ENCODE peak calls at places on chromosome 11, in eight cellular contexts. One of them, this sample, is unnamed.

GRCh38 chr11:17972987-17973386 is 39.9 kb downstream of the SERGEF start:
- DNase-seq in stimulated activated CD4-positive, alpha-beta T cell treated with anti-CD3 and anti-CD28 coated beads, Interleukin-1b, Interleukin-23, amount 100 ng/mL, for 24 hours: no peak
- DNase-seq in progenitor cell of endocrine pancreas: peak
- DNase-seq in WTC11: peak
- DNase-seq in activated T-cell treated with anti-CD3 and anti-CD28 coated beads for 48 hours: no peak
- DNase-seq in thoracic aorta: no peak
- DNase-seq in activated naive CD4-positive, alpha-beta T cell: no peak
- DNase-seq in non-pigmented ciliary epithelial cell: peak
- DNase-seq in this sample: no peak

GRCh38 chr11:16293204-16293681 is 63.1 kb downstream of the SOX6 start:
- DNase-seq in stimulated activated CD4-positive, alpha-beta T cell treated with anti-CD3 and anti-CD28 coated beads, Interleukin-1b, Interleukin-23, amount 100 ng/mL, for 24 hours: no peak
- DNase-seq in progenitor cell of endocrine pancreas: no peak
- DNase-seq in WTC11: no peak
- DNase-seq in activated T-cell treated with anti-CD3 and anti-CD28 coated beads for 48 hours: no peak
- DNase-seq in thoracic aorta: no peak
- DNase-seq in activated naive CD4-positive, alpha-beta T cell: no peak
- DNase-seq in non-pigmented ciliary epithelial cell: no peak
- DNase-seq in this sample: no peak

GRCh38 chr11:61961570-61962212 is 5.7 kb downstream of the FTH1 start:
- DNase-seq in stimulated activated CD4-positive, alpha-beta T cell treated with anti-CD3 and anti-CD28 coated beads, Interleukin-1b, Interleukin-23, amount 100 ng/mL, for 24 hours: no peak
- DNase-seq in progenitor cell of endocrine pancreas: no peak
- DNase-seq in WTC11: no peak
- DNase-seq in activated T-cell treated with anti-CD3 and anti-CD28 coated beads for 48 hours: no peak
- DNase-seq in thoracic aorta: no peak
- DNase-seq in activated naive CD4-positive, alpha-beta T cell: no peak
- DNase-seq in non-pigmented ciliary epithelial cell: no peak
- DNase-seq in this sample: no peak

GRCh38 chr11:111283945-111284481 is 14.3 kb upstream of the POU2AF3 start:
- DNase-seq in stimulated activated CD4-positive, alpha-beta T cell treated with anti-CD3 and anti-CD28 coated beads, Interleukin-1b, Interleukin-23, amount 100 ng/mL, for 24 hours: no peak
- DNase-seq in progenitor cell of endocrine pancreas: no peak
- DNase-seq in WTC11: no peak
- DNase-seq in activated T-cell treated with anti-CD3 and anti-CD28 coated beads for 48 hours: no peak
- DNase-seq in thoracic aorta: no peak
- DNase-seq in activated naive CD4-positive, alpha-beta T cell: no peak
- DNase-seq in non-pigmented ciliary epithelial cell: peak
- DNase-seq in this sample: no peak

GRCh38 chr11:119991022-119991404 is 146.9 kb downstream of the TRIM29 start:
- DNase-seq in stimulated activated CD4-positive, alpha-beta T cell treated with anti-CD3 and anti-CD28 coated beads, Interleukin-1b, Interleukin-23, amount 100 ng/mL, for 24 hours: no peak
- DNase-seq in progenitor cell of endocrine pancreas: no peak
- DNase-seq in WTC11: no peak
- DNase-seq in activated T-cell treated with anti-CD3 and anti-CD28 coated beads for 48 hours: no peak
- DNase-seq in thoracic aorta: no peak
- DNase-seq in activated naive CD4-positive, alpha-beta T cell: no peak
- DNase-seq in non-pigmented ciliary epithelial cell: no peak
- DNase-seq in this sample: no peak

GRCh38 chr11:80855975-80856524 is 1415.2 kb upstream of the TENM4 start:
- DNase-seq in stimulated activated CD4-positive, alpha-beta T cell treated with anti-CD3 and anti-CD28 coated beads, Interleukin-1b, Interleukin-23, amount 100 ng/mL, for 24 hours: no peak
- DNase-seq in progenitor cell of endocrine pancreas: no peak
- DNase-seq in WTC11: no peak
- DNase-seq in activated T-cell treated with anti-CD3 and anti-CD28 coated beads for 48 hours: no peak
- DNase-seq in thoracic aorta: no peak
- DNase-seq in activated naive CD4-positive, alpha-beta T cell: no peak
- DNase-seq in non-pigmented ciliary epithelial cell: no peak
- DNase-seq in this sample: no peak

GRCh38 chr11:76997512-76997911 is 36.7 kb upstream of the B3GNT6 start:
- DNase-seq in stimulated activated CD4-positive, alpha-beta T cell treated with anti-CD3 and anti-CD28 coated beads, Interleukin-1b, Interleukin-23, amount 100 ng/mL, for 24 hours: no peak
- DNase-seq in progenitor cell of endocrine pancreas: no peak
- DNase-seq in WTC11: no peak
- DNase-seq in activated T-cell treated with anti-CD3 and anti-CD28 coated beads for 48 hours: no peak
- DNase-seq in thoracic aorta: no peak
- DNase-seq in activated naive CD4-positive, alpha-beta T cell: no peak
- DNase-seq in non-pigmented ciliary epithelial cell: no peak
- DNase-seq in this sample: no peak

GRCh38 chr11:96132437-96132836 is 208.5 kb upstream of the MTMR2 start:
- DNase-seq in stimulated activated CD4-positive, alpha-beta T cell treated with anti-CD3 and anti-CD28 coated beads, Interleukin-1b, Interleukin-23, amount 100 ng/mL, for 24 hours: no peak
- DNase-seq in progenitor cell of endocrine pancreas: no peak
- DNase-seq in WTC11: no peak
- DNase-seq in activated T-cell treated with anti-CD3 and anti-CD28 coated beads for 48 hours: no peak
- DNase-seq in thoracic aorta: no peak
- DNase-seq in activated naive CD4-positive, alpha-beta T cell: no peak
- DNase-seq in non-pigmented ciliary epithelial cell: no peak
- DNase-seq in this sample: no peak

GRCh38 chr11:69881467-69882269 is 62.5 kb upstream of the FGF3 start:
- DNase-seq in stimulated activated CD4-positive, alpha-beta T cell treated with anti-CD3 and anti-CD28 coated beads, Interleukin-1b, Interleukin-23, amount 100 ng/mL, for 24 hours: no peak
- DNase-seq in progenitor cell of endocrine pancreas: no peak
- DNase-seq in WTC11: peak
- DNase-seq in activated T-cell treated with anti-CD3 and anti-CD28 coated beads for 48 hours: no peak
- DNase-seq in thoracic aorta: no peak
- DNase-seq in activated naive CD4-positive, alpha-beta T cell: no peak
- DNase-seq in non-pigmented ciliary epithelial cell: no peak
- DNase-seq in this sample: no peak

GRCh38 chr11:23127706-23128105 is 267.4 kb upstream of the CCDC179 start:
- DNase-seq in stimulated activated CD4-positive, alpha-beta T cell treated with anti-CD3 and anti-CD28 coated beads, Interleukin-1b, Interleukin-23, amount 100 ng/mL, for 24 hours: no peak
- DNase-seq in progenitor cell of endocrine pancreas: no peak
- DNase-seq in WTC11: no peak
- DNase-seq in activated T-cell treated with anti-CD3 and anti-CD28 coated beads for 48 hours: no peak
- DNase-seq in thoracic aorta: no peak
- DNase-seq in activated naive CD4-positive, alpha-beta T cell: no peak
- DNase-seq in non-pigmented ciliary epithelial cell: no peak
- DNase-seq in this sample: no peak